ENCODE peak calls at places on chromosomes 2 and 18, in five cellular contexts. T, M, P, V and C are unnamed samples.

GRCh38 chr2:157698430-157698829 is 69.8 kb upstream of the ACVR1C start:
- DNase-seq in T (no peak), M (no peak), P (no peak), V (no peak), C (no peak)

GRCh38 chr2:174248998-174249592 is 763 bp upstream of the OLA1 start:
- DNase-seq in T (no peak), M (no peak), P (no peak), V (no peak), C (no peak)

GRCh38 chr2:70190086-70190412 is 770 bp downstream of the C2orf42 start:
- DNase-seq in T (no peak), M (no peak), P (no peak), V (peak), C (peak)

GRCh38 chr2:118121986-118122767 is 33.9 kb downstream of the INSIG2 start:
- DNase-seq in T (no peak), M (no peak), P (no peak), V (no peak), C (no peak)

GRCh38 chr2:48900321-48901014 is 144.9 kb upstream of the LHCGR start:
- DNase-seq in T (no peak), M (no peak), P (no peak), V (no peak), C (no peak)

GRCh38 chr2:203492965-203493364 is 42.1 kb downstream of the RAPH1 start:
- DNase-seq in T (no peak), M (no peak), P (no peak), V (no peak), C (no peak)

GRCh38 chr2:8525582-8526402 is 156.1 kb upstream of the ID2 start:
- DNase-seq in T (peak), M (no peak), P (no peak), V (peak), C (peak)

GRCh38 chr2:219688560-219689445 is 61.4 kb downstream of the SLC4A3 start:
- DNase-seq in T (no peak), M (no peak), P (no peak), V (no peak), C (no peak)

GRCh38 chr2:126700677-126701076 is 44.7 kb downstream of the GYPC start:
- DNase-seq in T (no peak), M (no peak), P (no peak), V (no peak), C (no peak)

GRCh38 chr2:52658598-52658997 is 1109.0 kb upstream of the CHAC2 start:
- DNase-seq in T (no peak), M (no peak), P (no peak), V (no peak), C (no peak)

GRCh38 chr18:35861367-35862114 is 110.9 kb upstream of the RMP24 start:
- DNase-seq in T (no peak), M (no peak), P (no peak), V (peak), C (no peak)

GRCh38 chr2:75787532-75788132 is 76.9 kb upstream of the GCFC2 start:
- DNase-seq in T (no peak), M (no peak), P (no peak), V (peak), C (no peak)

GRCh38 chr2:195810340-195811098 is 153.5 kb downstream of the SLC39A10 start:
- DNase-seq in T (no peak), M (no peak), P (no peak), V (no peak), C (no peak)

GRCh38 chr18:13381907-13382682 is 163.5 kb downstream of the LDLRAD4 start:
- DNase-seq in T (no peak), M (no peak), P (no peak), V (peak), C (peak)

GRCh38 chr2:60567919-60568874 is 14.7 kb upstream of the BCL11A start:
- DNase-seq in T (no peak), M (no peak), P (no peak), V (peak), C (peak)

GRCh38 chr18:68728301-68728700 is 13.4 kb upstream of the TMX3 start:
- DNase-seq in T (no peak), M (no peak), P (no peak), V (no peak), C (no peak)

GRCh38 chr2:181183878-181184553 is 203.6 kb downstream of the UBE2E3 start:
- DNase-seq in T (no peak), M (no peak), P (no peak), V (no peak), C (no peak)

GRCh38 chr18:62974388-62974787 is 259.0 kb downstream of the PHLPP1 start:
- DNase-seq in T (no peak), M (no peak), P (no peak), V (no peak), C (no peak)

GRCh38 chr2:182717451-182718215 is 1.6 kb downstream of the DNAJC10 start:
- DNase-seq in T (no peak), M (no peak), P (no peak), V (no peak), C (no peak)

GRCh38 chr18:74281011-74281638 is 10.6 kb downstream of the CYB5A start:
- DNase-seq in T (no peak), M (no peak), P (no peak), V (no peak), C (no peak)

GRCh38 chr2:13180729-13181128 is 464.0 kb downstream of the TRIB2 start:
- DNase-seq in T (no peak), M (no peak), P (no peak), V (no peak), C (no peak)
- TF ChIP-seq CTCF in T (no peak), M (no peak), P (no peak), V (no peak), C (no peak)

GRCh38 chr18:25915907-25916306 is 174.5 kb downstream of the SS18 start:
- DNase-seq in T (no peak), M (no peak), P (no peak), V (no peak), C (no peak)
- TF ChIP-seq CTCF in T (peak), M (no peak), P (no peak), V (no peak), C (peak)

GRCh38 chr18:7164610-7165009 is 47.0 kb upstream of the LAMA1 start:
- DNase-seq in T (no peak), M (no peak), P (no peak), V (no peak), C (no peak)
- TF ChIP-seq CTCF in T (peak), M (no peak), P (no peak), V (peak), C (peak)

GRCh38 chr2:142875642-142876041 is 1.8 kb upstream of the KYNU start:
- DNase-seq in T (no peak), M (no peak), P (no peak), V (no peak), C (no peak)

GRCh38 chr2:142876423-142876822 is 1.0 kb upstream of the KYNU start:
- DNase-seq in T (no peak), M (no peak), P (no peak), V (no peak), C (no peak)

GRCh38 chr2:142873850-142874287 is 3.6 kb upstream of the KYNU start:
- DNase-seq in T (no peak), M (no peak), P (no peak), V (no peak), C (no peak)

GRCh38 chr2:142874293-142874814 is 3.1 kb upstream of the KYNU start:
- DNase-seq in T (no peak), M (no peak), P (no peak), V (no peak), C (no peak)

GRCh38 chr2:142875010-142875409 is 2.5 kb upstream of the KYNU start:
- DNase-seq in T (no peak), M (no peak), P (no peak), V (no peak), C (no peak)
- TF ChIP-seq CTCF in T (no peak), M (no peak), P (no peak), V (no peak), C (no peak)

GRCh38 chr2:172429351-172429968 is 2.1 kb downstream of the ITGA6 start:
- DNase-seq in T (no peak), M (no peak), P (no peak), V (no peak), C (no peak)
- TF ChIP-seq CTCF in T (no peak), M (no peak), P (no peak), V (no peak), C (no peak)

DNA sequence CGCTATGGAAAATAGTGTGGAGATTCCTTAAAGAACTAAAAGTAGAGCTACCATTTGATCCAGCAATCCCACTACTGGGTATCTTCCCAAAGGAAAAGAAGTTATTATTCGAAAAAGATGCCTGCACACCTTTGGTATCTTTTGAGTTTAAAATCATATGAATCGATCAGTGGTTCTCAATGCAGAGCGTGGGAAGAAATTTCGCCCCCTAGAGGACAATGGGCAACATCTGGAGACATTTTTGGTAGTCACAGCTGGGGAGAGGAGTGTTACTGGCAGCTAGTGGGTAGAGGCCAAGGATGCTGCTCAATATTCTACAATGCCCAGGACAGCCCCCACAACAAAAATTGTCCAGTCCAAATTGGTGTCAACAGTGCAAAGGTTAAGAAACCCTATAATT is 425.5 kb downstream of the LRATD1 start:
- DNase-seq in T (no peak), M (no peak), P (no peak), V (no peak), C (no peak)
- TF ChIP-seq CTCF in T (peak), M (no peak), P (no peak), V (no peak), C (peak)